ENCODE peak calls at places on chromosomes 3 and 15, in four cellular contexts. E is midbrain; J is T-helper 1 cell; O is stimulated activated CD8-positive, alpha-beta memory T cell treated with anti-CD3 and anti-CD28 coated beads, Interleukin-15, amount 100 ng/mL, for 4 hours. D is an unnamed sample.
A peak's percentile ranks its signal among the peaks of the same experiment; 100 is the strongest.

GRCh38 chr15:79071901-79072300 is 18.7 kb downstream of the RASGRF1 start:
- DNase-seq in J (no peak), O (no peak), E (no peak), D (peak; percentile 84)

GRCh38 chr15:82571722-82572222 is 31.5 kb upstream of the RPS17 start:
- DNase-seq in E (peak; percentile 84), O (no peak), J (no peak), D (peak; percentile 91)

GRCh38 chr15:69604050-69604378 is 151.4 kb downstream of the RPLP1 start:
- DNase-seq in E (no peak), J (no peak), O (no peak), D (no peak)

GRCh38 chr3:122298239-122298638 is 26.8 kb upstream of the CSTA start:
- DNase-seq in O (no peak), E (no peak), J (peak; percentile 35), D (no peak)

GRCh38 chr15:35427091-35427490 is 118.9 kb downstream of the DPH6 start:
- DNase-seq in O (no peak), J (no peak), E (no peak), D (no peak)

GRCh38 chr3:189953551-189953950 is 167.1 kb downstream of the P3H2 start:
- DNase-seq in J (no peak), O (no peak), E (no peak), D (no peak)

GRCh38 chr15:73273181-73274002 is 95.4 kb downstream of the HCN4 start:
- DNase-seq in O (peak; percentile 5), E (peak; percentile 67), J (peak; percentile 37), D (peak; percentile 63)

GRCh38 chr15:89121414-89121813 is 33.2 kb downstream of the ABHD2 start:
- DNase-seq in O (no peak), E (no peak), J (no peak), D (no peak)

GRCh38 chr15:64703632-64703959 is 71.8 kb downstream of the RBPMS2 start:
- DNase-seq in J (peak; percentile 11), E (no peak), O (no peak), D (peak; percentile 42)

GRCh38 chr3:138227650-138228049 is 40.5 kb downstream of the ARMC8 start:
- DNase-seq in E (no peak), O (no peak), J (no peak), D (no peak)

GRCh38 chr15:99707481-99708270 is 25.6 kb downstream of the LYSMD4 start:
- DNase-seq in O (peak; percentile 19), E (no peak), J (peak; percentile 63), D (no peak)

GRCh38 chr3:41726891-41727290 is 235.0 kb downstream of the ULK4 start:
- DNase-seq in E (no peak), O (no peak), J (no peak), D (no peak)

GRCh38 chr3:184156522-184156955 is 1.4 kb downstream of the DVL3 start:
- DNase-seq in J (no peak), E (peak; percentile 48), O (no peak), D (peak; percentile 32)

GRCh38 chr3:119382134-119382533 is 81.3 kb downstream of the TMEM39A start:
- DNase-seq in E (no peak), O (no peak), J (no peak), D (no peak)

GRCh38 chr3:160968731-160969130 is 136.4 kb downstream of the B3GALNT1 start:
- DNase-seq in E (no peak), J (no peak), O (no peak), D (peak; percentile 10)

GRCh38 chr3:170144437-170144843 is 37.1 kb downstream of the PHC3 start:
- DNase-seq in E (no peak), O (no peak), J (no peak), D (no peak)

GRCh38 chr3:24810881-24811280 is 316.2 kb upstream of the THRB start:
- DNase-seq in J (no peak), E (peak; percentile 48), O (no peak), D (no peak)

GRCh38 chr3:136332776-136333175 is 82.6 kb downstream of the PCCB start:
- DNase-seq in O (no peak), E (no peak), J (no peak), D (no peak)

GRCh38 chr3:100042577-100042981 is 71.7 kb downstream of the FILIP1L start:
- DNase-seq in E (no peak), J (no peak), O (no peak), D (no peak)

GRCh38 chr15:62931650-62932049 is 110.9 kb upstream of the TPM1 start:
- DNase-seq in J (no peak), O (no peak), E (peak; percentile 0), D (no peak)

GRCh38 chr3:195847061-195847950 is 35.6 kb upstream of the MUC4 start:
- DNase-seq in J (no peak), E (no peak), O (no peak), D (no peak)

GRCh38 chr3:23344886-23345285 is 141.8 kb downstream of the UBE2E2 start:
- DNase-seq in E (no peak), J (no peak), O (no peak), D (no peak)

GRCh38 chr15:72319360-72319984 is 485 bp downstream of the CELF6 start:
- DNase-seq in J (peak; percentile 23), E (peak; percentile 67), O (no peak), D (no peak)

GRCh38 chr3:33063651-33064051 is 33.3 kb downstream of the GLB1 start:
- DNase-seq in O (peak; percentile 55), J (peak; percentile 85), E (no peak), D (no peak)

GRCh38 chr3:173547070-173547469 is 149.5 kb downstream of the NLGN1 start:
- DNase-seq in O (no peak), J (no peak), E (no peak), D (no peak)

GRCh38 chr3:169227911-169228310 is 435.6 kb downstream of the MECOM start:
- DNase-seq in J (peak; percentile 68), O (no peak), E (no peak), D (no peak)

GRCh38 chr15:70409388-70409787 is 311.7 kb upstream of the TLE3 start:
- DNase-seq in E (no peak), O (no peak), J (no peak), D (no peak)

GRCh38 chr15:100783296-100783695 is 96.3 kb upstream of the ALDH1A3 start:
- DNase-seq in E (no peak), J (no peak), O (no peak), D (no peak)

GRCh38 chr3:80586338-80586737 is 818.5 kb upstream of the ROBO1 start:
- DNase-seq in E (no peak), J (no peak), O (no peak), D (no peak)

GRCh38 chr3:52108302-52109232 is 45.7 kb downstream of the POC1A start:
- DNase-seq in E (peak; percentile 58), J (no peak), O (no peak), D (no peak)

GRCh38 chr3:159458010-159458409 is 530.6 kb upstream of the IL12A start:
- DNase-seq in E (no peak), J (no peak), O (no peak), D (no peak)

GRCh38 chr15:29668120-29668602 is 154.1 kb downstream of the TJP1 start:
- DNase-seq in O (no peak), J (peak; percentile 36), E (peak; percentile 78), D (no peak)

GRCh38 chr3:160200328-160200727 is 24.9 kb upstream of the C3orf80 start:
- DNase-seq in O (no peak), E (no peak), J (no peak), D (no peak)